ENCODE peak calls at places on chromosomes 1 and 21, in seven cellular contexts. E is tibial nerve, S is thoracic aorta, A is uterus, D is dorsolateral prefrontal cortex, Z is left ventricle myocardium inferior, N is PC-3. G is an unnamed sample.

GRCh38 chr1:231626951-231627614 is 493 bp downstream of the DISC1 start:
- DNase-seq in E (peak), N (peak), D (peak), S (peak), A (peak), Z (peak), G (peak)

GRCh38 chr1:147600119-147601111 is 59.1 kb downstream of the BCL9 start:
- DNase-seq in E (no peak), A (peak), S (peak), Z (no peak), N (peak), D (no peak), G (no peak)

GRCh38 chr1:244449936-244450508 is 1.7 kb downstream of the ADSS2 start:
- DNase-seq in A (no peak), N (no peak), Z (no peak), D (no peak), S (no peak), E (no peak), G (no peak)

GRCh38 chr1:27885620-27886352 is 13.4 kb downstream of the THEMIS2 start:
- DNase-seq in A (no peak), D (no peak), E (no peak), Z (no peak), S (no peak), N (no peak), G (no peak)

GRCh38 chr1:15212216-15212988 is 34.6 kb upstream of the FHAD1 start:
- DNase-seq in N (no peak), S (no peak), D (no peak), Z (no peak), E (no peak), A (no peak), G (no peak)

GRCh38 chr1:223649222-223649621 is 16.3 kb downstream of the CAPN8 start:
- DNase-seq in A (no peak), D (no peak), Z (no peak), N (no peak), S (no peak), E (no peak), G (no peak)

GRCh38 chr1:196152086-196152485 is 456.2 kb downstream of the KCNT2 start:
- DNase-seq in Z (no peak), S (no peak), N (no peak), E (no peak), A (no peak), D (no peak), G (no peak)

GRCh38 chr1:74753104-74753503 is 20.2 kb downstream of the TYW3 start:
- DNase-seq in A (no peak), D (no peak), E (no peak), S (no peak), N (no peak), Z (no peak), G (no peak)

GRCh38 chr1:15064217-15064929 is 89.2 kb upstream of the TMEM51 start:
- DNase-seq in A (no peak), N (peak), Z (no peak), E (no peak), S (no peak), D (no peak), G (no peak)

GRCh38 chr1:40944841-40945430 is 34.6 kb upstream of the CTPS1 start:
- DNase-seq in S (no peak), N (peak), Z (no peak), E (no peak), D (no peak), A (peak), G (no peak)

GRCh38 chr1:33030575-33030974 is 6.1 kb downstream of the AK2 start:
- DNase-seq in D (no peak), E (no peak), S (no peak), Z (no peak), N (no peak), A (no peak), G (no peak)

GRCh38 chr1:204651843-204652421 is 33.6 kb downstream of the LRRN2 start:
- DNase-seq in S (no peak), A (no peak), E (no peak), D (no peak), N (no peak), Z (no peak), G (no peak)

GRCh38 chr1:39955547-39956539 is 898 bp downstream of the MFSD2A start:
- DNase-seq in A (no peak), Z (no peak), S (no peak), D (peak), N (peak), E (no peak), G (no peak)

DNA sequence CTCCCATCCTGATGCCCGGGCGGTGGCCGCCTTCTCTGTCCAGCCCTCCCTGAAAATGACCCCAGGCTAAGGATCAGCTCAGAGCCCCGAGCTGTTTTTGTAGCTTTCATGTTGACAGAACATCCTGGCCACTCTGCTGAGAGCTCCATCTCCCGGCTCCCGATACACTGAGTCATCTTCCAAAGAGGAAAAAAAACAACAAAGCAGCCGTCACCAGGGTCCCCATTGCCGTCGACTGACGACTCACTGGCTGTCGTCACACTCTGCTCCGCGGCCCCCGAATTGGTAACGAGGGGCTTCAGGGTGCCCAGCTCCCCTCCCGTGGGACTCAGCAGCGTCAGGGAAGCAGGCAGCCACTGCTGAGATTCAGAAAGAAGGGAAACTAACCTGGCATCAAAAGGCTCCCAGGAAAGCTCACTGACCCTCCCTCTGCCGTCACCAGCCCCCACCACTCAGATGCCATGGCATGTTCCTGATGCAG is 67.2 kb downstream of the CD46 start:
- DNase-seq in N (peak), Z (no peak), S (no peak), E (no peak), D (no peak), A (no peak), G (peak)
- TF ChIP-seq CTCF in N (no peak), Z (no peak), S (no peak), E (no peak), D (no peak), A (no peak), G (no peak)

GRCh38 chr1:184745929-184746583 is 8.6 kb downstream of the EDEM3 start:
- DNase-seq in Z (no peak), N (no peak), E (no peak), S (no peak), A (no peak), D (no peak), G (no peak)
- H3K27ac ChIP-seq in Z (peak), N (peak), E (no peak), S (peak), A (no peak), D (no peak), G (no peak)

GRCh38 chr21:14766241-14766640 is 220.1 kb upstream of the SAMSN1 start:
- DNase-seq in Z (no peak), E (no peak), D (no peak), A (no peak), S (no peak), N (peak), G (no peak)
- TF ChIP-seq CTCF in Z (no peak), E (no peak), D (no peak), A (no peak), S (no peak), N (peak), G (no peak)

GRCh38 chr1:20654104-20654690 is 7.0 kb downstream of the DDOST start:
- DNase-seq in Z (peak), E (no peak), D (peak), S (no peak), A (no peak), N (no peak), G (no peak)
- H3K27ac ChIP-seq in Z (peak), E (no peak), D (peak), S (no peak), A (no peak), N (no peak), G (peak)

DNA sequence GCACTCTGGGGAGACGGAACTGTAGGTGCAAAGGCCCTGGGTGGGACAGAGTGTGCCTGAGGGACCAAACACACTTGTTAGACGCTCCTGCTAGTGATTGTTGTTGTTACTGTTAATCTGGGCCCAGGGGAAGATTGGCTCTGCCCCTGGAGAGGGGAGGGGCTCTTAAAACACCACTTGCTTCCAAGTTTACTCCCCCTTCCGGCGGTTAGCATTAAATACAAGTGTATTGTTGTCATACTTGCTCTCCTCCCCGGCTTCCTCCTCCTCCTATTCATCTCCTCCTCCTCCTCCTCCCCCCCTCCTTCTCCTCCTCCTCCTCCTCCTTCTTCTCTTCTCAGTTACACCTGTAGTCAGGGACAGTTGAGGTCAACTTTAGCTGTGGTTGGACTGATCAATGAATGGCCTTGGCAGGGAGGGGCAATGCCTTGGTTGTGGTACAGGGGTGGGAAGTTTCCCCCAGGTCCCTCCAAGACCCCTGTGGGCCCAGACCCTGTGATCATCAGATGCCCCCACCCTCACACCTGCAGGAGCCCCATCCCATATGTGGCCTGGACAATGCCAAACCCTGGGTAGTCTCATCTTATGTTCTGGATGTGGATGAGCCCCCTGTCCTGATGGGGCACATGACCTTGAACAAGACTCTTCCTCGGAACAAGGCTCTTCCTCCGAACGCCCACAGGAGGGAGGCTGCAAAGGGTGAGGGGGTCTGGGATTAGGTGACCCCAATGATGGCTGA is 217.3 kb downstream of the PTPRU start:
- DNase-seq in S (no peak), Z (no peak), D (no peak), E (no peak), A (peak), N (peak), G (no peak)
- TF ChIP-seq CTCF in S (no peak), Z (peak), D (no peak), E (no peak), A (no peak), N (peak), G (no peak)

GRCh38 chr1:165173818-165174217 is 182.7 kb downstream of the LMX1A start:
- DNase-seq in D (no peak), A (no peak), Z (no peak), E (no peak), N (no peak), S (no peak), G (no peak)
- H3K27ac ChIP-seq in D (no peak), A (no peak), Z (no peak), E (no peak), N (no peak), S (no peak), G (no peak)

DNA sequence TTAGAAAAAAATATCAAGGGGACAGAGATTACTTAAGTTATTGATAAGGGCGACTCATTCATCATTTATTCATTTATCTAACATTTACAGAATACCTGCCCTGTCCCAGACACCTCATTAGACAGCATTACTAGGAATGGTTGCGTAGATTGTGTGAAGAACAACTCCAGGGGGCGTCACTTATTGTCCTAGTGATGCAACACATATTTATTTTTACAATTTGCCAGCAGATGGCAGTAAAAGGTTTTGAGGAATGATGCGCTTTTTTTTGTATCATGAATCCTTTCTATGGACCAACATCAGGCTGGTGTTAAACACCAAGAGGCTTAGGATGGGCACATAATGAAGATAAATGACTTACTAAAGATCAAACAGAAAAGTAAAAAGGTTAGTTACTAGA is 5.5 kb downstream of the NCAM2 start:
- DNase-seq in A (no peak), E (no peak), S (no peak), Z (no peak), N (peak), D (no peak), G (no peak)
- TF ChIP-seq CTCF in A (no peak), E (no peak), S (no peak), Z (peak), N (peak), D (peak), G (no peak)

DNA sequence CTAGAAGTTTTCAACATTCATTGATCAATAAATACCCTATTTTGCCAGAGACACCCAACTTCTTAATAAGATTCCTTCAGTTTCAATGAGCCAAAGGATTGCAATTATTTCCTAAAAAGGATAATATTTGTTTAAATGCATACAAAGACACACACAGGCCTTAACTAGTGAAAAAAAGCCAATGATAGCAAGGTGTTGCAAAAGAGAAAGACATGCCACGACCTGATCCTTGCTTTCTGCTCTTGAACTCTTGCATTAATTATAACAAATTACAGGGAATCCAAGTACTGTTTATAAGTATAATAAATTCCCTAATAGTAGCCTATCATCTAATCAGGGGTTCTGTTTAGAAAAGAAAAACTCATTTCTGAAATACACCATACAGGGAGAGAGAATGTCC is 131.1 kb downstream of the PTPN14 start:
- DNase-seq in Z (no peak), A (no peak), N (no peak), D (no peak), E (no peak), S (no peak), G (no peak)
- H3K27ac ChIP-seq in Z (no peak), A (no peak), N (no peak), D (no peak), E (no peak), S (no peak), G (no peak)

GRCh38 chr1:162153374-162153773 is 83.9 kb downstream of the NOS1AP start:
- DNase-seq in E (no peak), S (no peak), N (no peak), Z (no peak), A (no peak), D (no peak), G (no peak)

GRCh38 chr1:162150112-162150511 is 80.6 kb downstream of the NOS1AP start:
- DNase-seq in S (no peak), Z (no peak), D (no peak), E (no peak), N (no peak), A (no peak), G (no peak)

GRCh38 chr1:162147760-162148159 is 78.3 kb downstream of the NOS1AP start:
- DNase-seq in S (no peak), A (no peak), D (no peak), E (no peak), Z (no peak), N (no peak), G (no peak)

GRCh38 chr1:162157469-162157868 is 88.0 kb downstream of the NOS1AP start:
- DNase-seq in N (no peak), Z (no peak), D (no peak), S (no peak), E (no peak), A (no peak), G (no peak)

DNA sequence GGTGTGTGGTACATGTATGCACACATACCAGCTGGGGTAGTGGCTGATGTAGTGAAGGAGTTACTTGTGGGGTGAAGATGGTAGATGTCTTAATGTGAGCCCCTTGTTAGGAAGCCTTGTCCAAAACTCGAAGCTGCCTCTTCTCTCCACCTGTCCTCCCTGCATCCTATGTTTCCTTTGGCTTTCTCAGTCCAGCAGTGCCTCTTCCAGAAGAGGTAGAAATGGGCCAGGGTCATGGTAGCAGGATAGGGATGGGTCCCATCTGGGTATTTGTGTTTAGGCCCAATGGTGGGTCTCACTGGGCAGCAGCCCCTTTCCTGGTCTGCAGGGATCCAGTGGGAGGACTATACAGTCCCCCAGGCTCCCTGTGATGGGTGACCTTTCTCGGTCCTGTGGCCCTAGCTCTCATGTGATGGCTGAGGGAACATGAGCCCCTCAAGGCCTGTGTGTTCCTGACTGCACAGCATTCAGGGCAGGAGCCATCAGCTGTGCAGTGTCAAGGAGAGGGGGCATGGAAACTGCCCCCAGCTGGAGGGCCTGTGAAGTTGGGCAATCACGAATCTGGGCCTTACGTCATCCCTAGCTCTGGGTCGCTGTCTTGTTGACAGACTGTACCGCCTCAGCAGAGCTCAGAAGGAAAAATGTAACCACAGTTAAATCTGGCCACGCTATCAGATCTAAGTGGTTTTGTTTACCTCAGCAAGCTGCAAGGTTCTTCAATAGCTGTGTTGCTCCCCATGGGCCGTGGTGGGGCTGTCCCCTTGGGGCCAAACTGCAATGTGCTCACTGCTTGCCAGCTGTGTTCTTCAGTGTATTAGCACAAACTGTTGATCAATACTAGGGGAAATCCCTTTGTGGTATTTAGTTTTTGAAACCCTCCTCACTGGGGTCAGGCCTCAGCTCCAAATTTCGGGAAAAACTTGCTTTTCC is 82.7 kb downstream of the NOS1AP start:
- DNase-seq in Z (no peak), E (peak), N (no peak), D (no peak), S (no peak), A (no peak), G (no peak)
- TF ChIP-seq CTCF in Z (no peak), E (no peak), N (no peak), D (no peak), S (no peak), A (no peak), G (no peak)

G was measured in coronary artery.